ENCODE peak calls at places on chromosomes 2 and 18, in four cellular contexts. J, R, G and L are unnamed samples.

GRCh38 chr18:54776282-54776977 is 51.8 kb upstream of the RAB27B start:
- DNase-seq in J (no peak), R (peak), G (no peak), L (peak)

GRCh38 chr18:63730788-63731187 is 28.0 kb downstream of the SERPINB11 start:
- DNase-seq in J (no peak), R (no peak), G (no peak), L (no peak)

GRCh38 chr2:108266218-108266617 is 22.5 kb upstream of the SULT1C2 start:
- DNase-seq in J (no peak), R (no peak), G (no peak), L (no peak)

GRCh38 chr18:80229766-80230745 is 17.3 kb downstream of the PARD6G start:
- DNase-seq in J (no peak), R (no peak), G (no peak), L (no peak)

GRCh38 chr18:48328473-48329205 is 80.5 kb downstream of the ZBTB7C start:
- DNase-seq in J (no peak), R (peak), G (no peak), L (peak)

GRCh38 chr2:119425620-119426395 is 5.8 kb upstream of the TMEM37 start:
- DNase-seq in J (no peak), R (no peak), G (no peak), L (no peak)

GRCh38 chr2:2324119-2324518 is 7.0 kb downstream of the MYT1L start:
- DNase-seq in J (no peak), R (no peak), G (no peak), L (no peak)

GRCh38 chr18:45106331-45106774 is 425.7 kb downstream of the SETBP1 start:
- DNase-seq in J (no peak), R (no peak), G (no peak), L (peak)

GRCh38 chr2:189819297-189819704 is 35.1 kb downstream of the PMS1 start:
- DNase-seq in J (no peak), R (peak), G (no peak), L (peak)

GRCh38 chr2:75602724-75603342 is 42.1 kb upstream of the EVA1A start:
- DNase-seq in J (no peak), R (peak), G (no peak), L (peak)

GRCh38 chr2:98935111-98935770 is 784 bp downstream of the CRACDL start:
- DNase-seq in J (no peak), R (no peak), G (no peak), L (no peak)

GRCh38 chr2:77567723-77568122 is 45.5 kb upstream of the LRRTM4 start:
- DNase-seq in J (no peak), R (no peak), G (no peak), L (no peak)

GRCh38 chr2:104408266-104408665 is 445.6 kb upstream of the POU3F3 start:
- DNase-seq in J (no peak), R (no peak), G (no peak), L (peak)

GRCh38 chr2:174158003-174158402 is 90.3 kb downstream of the OLA1 start:
- DNase-seq in J (peak), R (no peak), G (peak), L (no peak)

GRCh38 chr2:190766581-190766980 is 114.0 kb upstream of the GLS start:
- DNase-seq in J (no peak), R (no peak), G (no peak), L (no peak)

GRCh38 chr18:61127714-61128485 is 205.3 kb upstream of the CDH20 start:
- DNase-seq in J (no peak), R (no peak), G (no peak), L (no peak)

GRCh38 chr2:215746507-215747243 is 266.7 kb downstream of the MREG start:
- DNase-seq in J (no peak), R (no peak), G (no peak), L (no peak)

GRCh38 chr2:221444106-221444505 is 128.0 kb downstream of the EPHA4 start:
- DNase-seq in J (no peak), R (peak), G (no peak), L (peak)

GRCh38 chr18:36314754-36315153 is 17.2 kb downstream of the FHOD3 start:
- DNase-seq in J (no peak), R (peak), G (no peak), L (peak)

GRCh38 chr2:140247451-140248205 is 1467.4 kb upstream of the NXPH2 start:
- DNase-seq in J (no peak), R (no peak), G (no peak), L (no peak)

GRCh38 chr2:179612108-179612507 is 249.3 kb downstream of the ZNF385B start:
- DNase-seq in J (no peak), R (peak), G (no peak), L (peak)

GRCh38 chr2:218993345-218994315 is at the start of gene CRYBA2:
- DNase-seq in J (no peak), R (no peak), G (peak), L (no peak)

GRCh38 chr2:168798076-168798887 is 4.2 kb upstream of the NOSTRIN start:
- DNase-seq in J (no peak), R (no peak), G (peak), L (no peak)

GRCh38 chr2:70047406-70048033 is 39.8 kb upstream of the PCBP1 start:
- DNase-seq in J (no peak), R (no peak), G (no peak), L (no peak)

GRCh38 chr2:55518846-55519167 is 711 bp upstream of the CFAP36 start:
- DNase-seq in J (peak), R (no peak), G (peak), L (no peak)

GRCh38 chr2:109317471-109318090 is 188.6 kb downstream of the SH3RF3 start:
- DNase-seq in J (no peak), R (peak), G (no peak), L (no peak)

GRCh38 chr2:231627384-231628156 is 34.9 kb downstream of the TEX44 start:
- DNase-seq in J (no peak), R (peak), G (no peak), L (peak)

GRCh38 chr2:231633259-231633976 is 40.8 kb downstream of the TEX44 start:
- DNase-seq in J (no peak), R (no peak), G (no peak), L (no peak)

GRCh38 chr2:231634412-231634811 is 41.7 kb downstream of the TEX44 start:
- DNase-seq in J (no peak), R (no peak), G (no peak), L (no peak)

GRCh38 chr2:231632559-231633142 is 40.0 kb downstream of the TEX44 start:
- DNase-seq in J (no peak), R (peak), G (no peak), L (peak)
- H2AFZ ChIP-seq in J (peak), R (peak), G (no peak), L (peak)

DNA sequence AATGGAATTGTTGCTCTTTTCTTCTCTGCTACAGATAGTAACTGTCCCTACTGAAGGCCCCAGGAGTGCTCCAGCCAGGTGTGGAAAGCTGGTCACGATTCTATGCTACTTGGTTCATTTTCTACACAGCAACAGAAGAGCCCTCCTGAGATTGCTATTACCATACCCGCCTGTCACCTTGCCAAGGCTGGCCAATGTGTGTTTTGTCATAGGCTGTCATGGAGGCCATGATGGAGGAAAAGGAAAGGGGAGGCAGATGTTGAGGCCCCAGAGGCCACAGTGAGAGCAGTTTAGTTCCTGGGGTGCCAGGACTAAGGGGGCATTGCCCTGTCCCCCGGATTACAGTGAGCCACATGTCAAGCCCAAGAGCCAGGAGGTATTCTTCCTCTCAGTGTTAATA is 952 bp downstream of the ELMOD3 start:
- DNase-seq in J (no peak), R (no peak), G (no peak), L (no peak)
- H2AFZ ChIP-seq in J (no peak), R (no peak), G (peak), L (peak)

GRCh38 chr2:191950132-191950885 is 103.4 kb upstream of the CAVIN2 start:
- DNase-seq in J (no peak), R (peak), G (peak), L (peak)
- H2AFZ ChIP-seq in J (peak), R (peak), G (peak), L (peak)

GRCh38 chr2:237291138-237291792 is 122.7 kb downstream of the COL6A3 start:
- DNase-seq in J (no peak), R (peak), G (peak), L (peak)
- H2AFZ ChIP-seq in J (no peak), R (peak), G (no peak), L (no peak)

GRCh38 chr2:22932288-22932687 is 452.7 kb upstream of the KLHL29 start:
- DNase-seq in J (no peak), R (no peak), G (no peak), L (no peak)
- H2AFZ ChIP-seq in J (no peak), R (no peak), G (no peak), L (no peak)

DNA sequence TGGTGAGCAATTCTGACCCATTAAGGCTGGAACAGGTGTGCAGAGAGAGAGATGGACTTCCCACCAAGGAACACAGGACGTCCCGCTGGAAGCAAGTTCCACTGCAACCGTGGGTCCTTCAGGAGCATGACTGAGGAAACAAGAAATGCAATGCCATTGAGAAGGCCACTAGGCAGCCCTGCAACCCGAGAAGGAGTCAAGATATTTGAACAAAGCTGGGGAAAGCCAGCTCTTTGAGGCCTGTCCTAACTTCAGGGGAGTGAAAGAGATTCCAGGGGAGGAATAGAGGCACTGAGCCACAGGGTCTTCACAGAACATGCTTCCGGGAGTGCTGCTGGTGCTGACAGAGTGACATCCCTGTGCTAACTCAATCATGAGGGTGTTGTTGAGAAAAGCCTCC is 153.8 kb upstream of the ZNF236 start:
- DNase-seq in J (no peak), R (no peak), G (no peak), L (no peak)
- H2AFZ ChIP-seq in J (peak), R (no peak), G (no peak), L (no peak)

GRCh38 chr2:223641062-223641461 is 38.9 kb upstream of the SCG2 start:
- DNase-seq in J (no peak), R (peak), G (peak), L (no peak)
- H2AFZ ChIP-seq in J (no peak), R (peak), G (peak), L (no peak)

GRCh38 chr2:11559066-11559785 is 25.4 kb downstream of the GREB1 start:
- DNase-seq in J (no peak), R (no peak), G (no peak), L (no peak)

GRCh38 chr2:11553661-11554429 is 20.0 kb downstream of the GREB1 start:
- DNase-seq in J (no peak), R (peak), G (no peak), L (peak)

GRCh38 chr2:11558206-11558886 is 24.5 kb downstream of the GREB1 start:
- DNase-seq in J (no peak), R (no peak), G (no peak), L (no peak)

GRCh38 chr2:11554430-11554764 is 20.6 kb downstream of the GREB1 start:
- DNase-seq in J (no peak), R (no peak), G (no peak), L (no peak)

DNA sequence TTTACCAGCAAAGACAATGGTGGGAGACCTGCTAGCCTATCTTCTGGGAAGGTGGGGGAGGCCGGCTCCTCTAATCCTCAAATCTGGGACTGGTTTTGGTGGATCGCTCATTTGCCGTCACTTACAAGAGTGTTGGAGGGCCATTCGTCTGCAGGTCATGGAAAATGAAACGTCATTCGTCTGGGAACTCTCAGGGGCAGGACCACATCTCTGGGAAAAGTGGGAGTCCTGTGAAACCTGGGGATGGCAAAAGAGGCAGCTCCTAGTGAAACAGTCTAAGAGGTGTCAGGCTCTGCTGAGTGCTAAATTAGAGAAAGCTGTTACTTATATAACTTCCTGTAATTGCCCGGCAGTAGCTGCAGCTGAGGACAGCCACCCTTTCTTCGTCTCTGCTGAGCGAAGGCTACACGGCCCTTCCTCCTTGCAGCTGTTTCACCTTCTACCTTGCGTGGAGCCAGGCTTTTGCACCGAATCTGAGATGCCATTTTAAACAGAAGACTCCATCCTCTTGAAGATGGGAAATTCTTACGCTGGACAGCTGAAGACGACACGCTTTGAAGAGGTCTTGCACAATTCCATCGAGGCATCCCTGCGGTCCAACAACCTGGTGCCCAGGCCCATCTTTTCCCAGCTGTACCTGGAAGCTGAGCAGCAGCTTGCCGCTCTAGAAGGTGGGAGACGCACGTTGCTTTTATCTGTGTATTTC is 22.4 kb downstream of the GREB1 start:
- DNase-seq in J (no peak), R (no peak), G (no peak), L (no peak)
- H2AFZ ChIP-seq in J (no peak), R (no peak), G (no peak), L (no peak)

DNA sequence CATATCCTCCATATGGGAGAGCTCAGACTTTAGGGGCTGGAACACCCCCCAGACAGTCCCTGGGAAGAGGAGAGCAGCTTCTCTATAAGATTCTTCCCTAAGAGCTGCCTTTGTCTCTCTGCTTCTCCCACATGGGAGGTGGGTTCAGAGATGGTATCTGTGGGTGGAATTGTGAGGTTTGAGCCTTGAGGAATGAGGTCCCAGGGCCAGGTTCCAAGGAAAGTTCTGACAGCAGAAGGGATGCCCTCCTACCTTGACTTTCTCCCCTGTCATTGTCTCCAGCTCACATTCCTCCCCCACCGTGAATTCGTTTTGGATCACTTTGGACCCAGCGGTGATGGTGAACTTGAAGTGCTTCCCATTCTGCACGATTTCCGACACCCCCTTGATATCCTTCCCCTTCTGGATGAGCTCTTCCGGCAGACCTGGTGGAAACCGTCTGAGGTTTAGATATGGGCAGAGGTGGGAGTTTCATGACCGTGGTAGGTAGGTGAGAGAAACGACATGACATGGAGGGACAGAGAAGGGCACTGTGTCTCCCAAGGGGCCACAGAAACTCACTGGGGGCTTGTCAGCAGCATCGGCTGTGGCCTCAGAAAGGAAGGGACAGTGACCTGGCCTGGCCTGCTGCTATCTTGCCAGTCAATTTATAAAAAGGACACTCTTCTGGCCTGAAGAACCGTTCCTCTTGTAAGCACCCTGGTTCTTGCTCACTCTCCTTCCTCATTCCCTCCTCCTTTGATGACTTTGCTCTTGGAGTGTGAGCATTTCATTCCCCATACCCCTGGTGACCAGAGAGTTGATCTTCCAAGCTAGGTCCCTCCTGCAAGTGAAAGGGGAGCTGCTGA is 1.7 kb downstream of the FABP1 start:
- DNase-seq in J (no peak), R (no peak), G (no peak), L (no peak)
- H2AFZ ChIP-seq in J (no peak), R (peak), G (no peak), L (no peak)